ENCODE peak calls at places on chromosomes 7 and 10, in six cellular contexts. One of them, this sample, is unnamed. For H3K4me1 and H3K36me3, the result is how much of the 10 kb centered on the place peaks cover.

GRCh38 chr7:46610746-46611145 is 689.7 kb upstream of the IGFBP3 start:
- DNase-seq in gastrocnemius medialis: no peak
- DNase-seq in tibial artery: no peak
- DNase-seq in esophagus squamous epithelium: no peak
- DNase-seq in prostate gland: no peak
- DNase-seq in body of pancreas: no peak
- DNase-seq in this sample: no peak

GRCh38 chr10:96720422-96721206 is at the start of gene PIK3AP1:
- DNase-seq in gastrocnemius medialis: peak
- DNase-seq in tibial artery: peak
- DNase-seq in esophagus squamous epithelium: no peak
- DNase-seq in prostate gland: no peak
- DNase-seq in body of pancreas: peak
- DNase-seq in this sample: no peak

GRCh38 chr10:30186371-30186875 is 127.0 kb upstream of the JCAD start:
- DNase-seq in gastrocnemius medialis: no peak
- DNase-seq in tibial artery: no peak
- DNase-seq in esophagus squamous epithelium: no peak
- DNase-seq in prostate gland: no peak
- DNase-seq in body of pancreas: no peak
- DNase-seq in this sample: no peak

GRCh38 chr7:2819954-2820397 is 24.1 kb downstream of the GNA12 start:
- DNase-seq in gastrocnemius medialis: no peak
- DNase-seq in tibial artery: no peak
- DNase-seq in esophagus squamous epithelium: no peak
- DNase-seq in prostate gland: no peak
- DNase-seq in body of pancreas: no peak
- DNase-seq in this sample: no peak

GRCh38 chr7:81333004-81333403 is 414.2 kb upstream of the SEMA3C start:
- DNase-seq in gastrocnemius medialis: no peak
- DNase-seq in tibial artery: no peak
- DNase-seq in esophagus squamous epithelium: no peak
- DNase-seq in prostate gland: no peak
- DNase-seq in body of pancreas: no peak
- DNase-seq in this sample: no peak

GRCh38 chr7:2082357-2083038 is 150.2 kb downstream of the MAD1L1 start:
- DNase-seq in gastrocnemius medialis: no peak
- DNase-seq in tibial artery: no peak
- DNase-seq in esophagus squamous epithelium: no peak
- DNase-seq in prostate gland: no peak
- DNase-seq in body of pancreas: no peak
- DNase-seq in this sample: no peak

GRCh38 chr7:124765401-124766352 is at the start of gene GPR37:
- DNase-seq in gastrocnemius medialis: no peak
- DNase-seq in tibial artery: peak
- DNase-seq in esophagus squamous epithelium: peak
- DNase-seq in prostate gland: peak
- DNase-seq in body of pancreas: peak
- DNase-seq in this sample: no peak

GRCh38 chr10:12965571-12965970 is 35.9 kb downstream of the CCDC3 start:
- DNase-seq in gastrocnemius medialis: no peak
- DNase-seq in tibial artery: no peak
- DNase-seq in esophagus squamous epithelium: no peak
- DNase-seq in prostate gland: no peak
- DNase-seq in body of pancreas: no peak
- DNase-seq in this sample: no peak

GRCh38 chr10:68792115-68792514 is 35.2 kb upstream of the STOX1 start:
- DNase-seq in gastrocnemius medialis: no peak
- DNase-seq in tibial artery: no peak
- DNase-seq in esophagus squamous epithelium: no peak
- DNase-seq in prostate gland: no peak
- DNase-seq in body of pancreas: no peak
- DNase-seq in this sample: no peak

GRCh38 chr10:4407783-4408182 is 418.2 kb upstream of the AKR1E2 start:
- DNase-seq in gastrocnemius medialis: no peak
- DNase-seq in tibial artery: no peak
- DNase-seq in esophagus squamous epithelium: no peak
- DNase-seq in prostate gland: no peak
- DNase-seq in body of pancreas: no peak
- DNase-seq in this sample: no peak

GRCh38 chr7:130941322-130942210 is 207.6 kb upstream of the KLF14 start:
- DNase-seq in gastrocnemius medialis: peak
- DNase-seq in tibial artery: no peak
- DNase-seq in esophagus squamous epithelium: no peak
- DNase-seq in prostate gland: peak
- DNase-seq in body of pancreas: peak
- DNase-seq in this sample: no peak

GRCh38 chr7:14233026-14233897 is 243.8 kb upstream of the ETV1 start:
- DNase-seq in gastrocnemius medialis: no peak
- DNase-seq in tibial artery: no peak
- DNase-seq in esophagus squamous epithelium: no peak
- DNase-seq in prostate gland: no peak
- DNase-seq in body of pancreas: no peak
- DNase-seq in this sample: no peak

GRCh38 chr10:32153931-32154330 is 97.7 kb upstream of the KIF5B start:
- DNase-seq in gastrocnemius medialis: no peak
- DNase-seq in tibial artery: peak
- DNase-seq in esophagus squamous epithelium: no peak
- DNase-seq in prostate gland: no peak
- DNase-seq in body of pancreas: no peak
- DNase-seq in this sample: no peak

GRCh38 chr10:69338133-69338456 is 59.8 kb downstream of the HK1 start:
- DNase-seq in gastrocnemius medialis: no peak
- DNase-seq in tibial artery: no peak
- DNase-seq in esophagus squamous epithelium: no peak
- DNase-seq in prostate gland: no peak
- DNase-seq in body of pancreas: no peak
- DNase-seq in this sample: no peak

GRCh38 chr10:124644771-124645170 is 99.4 kb downstream of the FAM53B start:
- DNase-seq in gastrocnemius medialis: no peak
- DNase-seq in tibial artery: no peak
- DNase-seq in esophagus squamous epithelium: no peak
- DNase-seq in prostate gland: no peak
- DNase-seq in body of pancreas: no peak
- DNase-seq in this sample: no peak
- H3K4me1 ChIP-seq in gastrocnemius medialis: half or more
- H3K4me1 ChIP-seq in tibial artery: under half
- H3K4me1 ChIP-seq in esophagus squamous epithelium: half or more
- H3K4me1 ChIP-seq in prostate gland: under half
- H3K4me1 ChIP-seq in body of pancreas: under half
- H3K4me1 ChIP-seq in this sample: half or more

DNA sequence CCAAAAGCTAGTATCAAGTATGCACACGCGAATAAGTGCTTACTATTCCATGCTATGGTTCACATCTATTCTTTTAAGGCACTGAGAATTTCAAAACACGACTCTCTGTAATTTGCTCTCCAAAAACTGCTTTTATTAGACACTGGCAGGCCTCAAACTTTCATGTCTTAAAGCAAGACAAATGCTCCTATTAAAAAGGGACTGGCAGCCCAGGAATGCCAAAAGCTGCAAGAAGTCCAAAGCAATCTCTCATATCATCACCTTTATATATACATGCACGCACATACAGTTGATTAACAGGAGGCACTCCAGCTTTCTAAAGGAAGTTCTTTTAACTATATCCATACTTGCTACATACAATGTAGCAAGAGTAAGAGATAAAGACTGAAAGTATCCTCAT is 34.8 kb downstream of the UBE2H start:
- DNase-seq in gastrocnemius medialis: no peak
- DNase-seq in tibial artery: no peak
- DNase-seq in esophagus squamous epithelium: no peak
- DNase-seq in prostate gland: no peak
- DNase-seq in body of pancreas: no peak
- DNase-seq in this sample: no peak
- H3K36me3 ChIP-seq in gastrocnemius medialis: under half
- H3K36me3 ChIP-seq in tibial artery: under half
- H3K36me3 ChIP-seq in esophagus squamous epithelium: under half
- H3K36me3 ChIP-seq in prostate gland: under half
- H3K36me3 ChIP-seq in body of pancreas: under half
- H3K36me3 ChIP-seq in this sample: under half

DNA sequence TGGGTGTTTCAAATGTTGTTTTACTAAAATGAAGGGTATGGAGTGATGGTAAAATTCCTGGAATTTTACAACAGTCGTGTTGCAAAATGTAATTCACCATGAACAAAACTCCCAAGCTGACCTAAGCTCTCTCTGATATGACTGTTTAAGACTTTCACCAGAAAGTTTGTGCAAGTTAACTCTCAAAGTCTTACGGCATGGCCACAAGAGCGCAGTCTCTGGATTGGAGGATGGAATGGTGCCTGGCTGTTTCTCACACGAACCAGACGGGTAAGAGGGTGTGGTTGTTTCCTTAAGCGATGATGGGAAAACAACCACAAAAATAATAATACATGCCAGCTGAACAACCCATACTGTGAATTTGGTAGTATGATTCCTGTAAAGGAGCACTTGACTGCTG is 662.5 kb downstream of the KCNMA1 start:
- DNase-seq in gastrocnemius medialis: no peak
- DNase-seq in tibial artery: no peak
- DNase-seq in esophagus squamous epithelium: no peak
- DNase-seq in prostate gland: no peak
- DNase-seq in body of pancreas: no peak
- DNase-seq in this sample: no peak
- H3K27ac ChIP-seq in gastrocnemius medialis: no peak
- H3K27ac ChIP-seq in tibial artery: no peak
- H3K27ac ChIP-seq in esophagus squamous epithelium: no peak
- H3K27ac ChIP-seq in prostate gland: no peak
- H3K27ac ChIP-seq in body of pancreas: no peak
- H3K27ac ChIP-seq in this sample: no peak

GRCh38 chr7:116576350-116577319 is 51.8 kb downstream of the CAV1 start:
- DNase-seq in gastrocnemius medialis: no peak
- DNase-seq in tibial artery: peak
- DNase-seq in esophagus squamous epithelium: no peak
- DNase-seq in prostate gland: no peak
- DNase-seq in body of pancreas: peak
- DNase-seq in this sample: no peak
- H3K4me1 ChIP-seq in gastrocnemius medialis: under half
- H3K4me1 ChIP-seq in tibial artery: under half
- H3K4me1 ChIP-seq in esophagus squamous epithelium: under half
- H3K4me1 ChIP-seq in prostate gland: under half
- H3K4me1 ChIP-seq in body of pancreas: under half
- H3K4me1 ChIP-seq in this sample: under half

GRCh38 chr10:119055472-119055871 is 25.1 kb downstream of the EIF3A start:
- DNase-seq in gastrocnemius medialis: no peak
- DNase-seq in tibial artery: no peak
- DNase-seq in esophagus squamous epithelium: no peak
- DNase-seq in prostate gland: no peak
- DNase-seq in body of pancreas: no peak
- DNase-seq in this sample: no peak
- H3K36me3 ChIP-seq in gastrocnemius medialis: half or more
- H3K36me3 ChIP-seq in tibial artery: half or more
- H3K36me3 ChIP-seq in esophagus squamous epithelium: under half
- H3K36me3 ChIP-seq in prostate gland: under half
- H3K36me3 ChIP-seq in body of pancreas: under half
- H3K36me3 ChIP-seq in this sample: half or more

GRCh38 chr7:36775673-36776072 is 51.4 kb upstream of the AOAH start:
- DNase-seq in gastrocnemius medialis: no peak
- DNase-seq in tibial artery: no peak
- DNase-seq in esophagus squamous epithelium: no peak
- DNase-seq in prostate gland: no peak
- DNase-seq in body of pancreas: no peak
- DNase-seq in this sample: no peak

GRCh38 chr7:36777062-36777461 is 52.8 kb upstream of the AOAH start:
- DNase-seq in gastrocnemius medialis: no peak
- DNase-seq in tibial artery: no peak
- DNase-seq in esophagus squamous epithelium: no peak
- DNase-seq in prostate gland: no peak
- DNase-seq in body of pancreas: no peak
- DNase-seq in this sample: peak

GRCh38 chr7:36781011-36781738 is 56.9 kb upstream of the AOAH start:
- DNase-seq in gastrocnemius medialis: no peak
- DNase-seq in tibial artery: no peak
- DNase-seq in esophagus squamous epithelium: no peak
- DNase-seq in prostate gland: no peak
- DNase-seq in body of pancreas: no peak
- DNase-seq in this sample: no peak

GRCh38 chr7:36775061-36775631 is 50.9 kb upstream of the AOAH start:
- DNase-seq in gastrocnemius medialis: no peak
- DNase-seq in tibial artery: no peak
- DNase-seq in esophagus squamous epithelium: no peak
- DNase-seq in prostate gland: no peak
- DNase-seq in body of pancreas: no peak
- DNase-seq in this sample: no peak

DNA sequence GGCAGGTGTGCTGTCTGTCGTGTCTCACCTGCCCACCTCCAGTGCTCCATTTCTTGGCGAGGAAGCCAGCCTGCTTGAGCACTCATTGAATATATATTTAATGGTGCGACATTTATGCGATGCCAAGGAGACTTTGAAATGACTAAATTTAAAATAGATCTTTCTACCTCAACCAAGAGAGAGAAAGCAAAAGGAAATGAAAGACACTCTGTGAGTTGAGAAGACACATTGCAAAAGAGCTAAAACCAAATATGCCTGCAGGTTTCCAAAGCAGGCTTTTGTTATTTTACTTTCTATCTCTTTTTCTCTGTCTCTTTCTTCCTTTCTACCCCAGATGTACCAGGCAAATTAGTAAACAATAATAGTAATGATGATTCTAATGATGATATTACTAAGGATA is 53.6 kb upstream of the AOAH start:
- DNase-seq in gastrocnemius medialis: no peak
- DNase-seq in tibial artery: no peak
- DNase-seq in esophagus squamous epithelium: no peak
- DNase-seq in prostate gland: no peak
- DNase-seq in body of pancreas: no peak
- DNase-seq in this sample: no peak
- H3K27ac ChIP-seq in gastrocnemius medialis: no peak
- H3K27ac ChIP-seq in tibial artery: no peak
- H3K27ac ChIP-seq in esophagus squamous epithelium: no peak
- H3K27ac ChIP-seq in prostate gland: no peak
- H3K27ac ChIP-seq in body of pancreas: no peak
- H3K27ac ChIP-seq in this sample: no peak

GRCh38 chr10:74011762-74012161 is 13.8 kb downstream of the VCL start:
- DNase-seq in gastrocnemius medialis: peak
- DNase-seq in tibial artery: no peak
- DNase-seq in esophagus squamous epithelium: no peak
- DNase-seq in prostate gland: no peak
- DNase-seq in body of pancreas: peak
- DNase-seq in this sample: no peak
- H3K4me1 ChIP-seq in gastrocnemius medialis: under half
- H3K4me1 ChIP-seq in tibial artery: under half
- H3K4me1 ChIP-seq in esophagus squamous epithelium: under half
- H3K4me1 ChIP-seq in prostate gland: under half
- H3K4me1 ChIP-seq in body of pancreas: under half
- H3K4me1 ChIP-seq in this sample: under half

This sample was measured in effector memory CD4-positive, alpha-beta T cell.